ENCODE peak calls at places on chromosomes 7 and 10, in ten cellular contexts. E, W, J, S, R, Q, H, Z, F and M are unnamed samples. For H3K4me1, the result is how much of the 10 kb centered on the place peaks cover.

GRCh38 chr10:100303724-100304319 is 17.3 kb upstream of the BLOC1S2 start:
- DNase-seq in E (peak), W (peak), J (no peak), S (no peak), R (peak), Q (no peak), H (no peak), Z (no peak), F (no peak), M (no peak)

GRCh38 chr10:101961591-101962498 is 94.1 kb downstream of the ARMH3 start:
- DNase-seq in E (peak), W (no peak), J (peak), S (no peak), R (no peak), Q (no peak), H (no peak), Z (peak), F (no peak), M (peak)

GRCh38 chr7:156039971-156040677 is 227.9 kb upstream of the SHH start:
- DNase-seq in E (no peak), W (no peak), J (no peak), S (no peak), R (no peak), Q (no peak), H (no peak), Z (no peak), F (no peak), M (no peak)

GRCh38 chr10:25176421-25176968 is 1.7 kb downstream of the GPR158 start:
- DNase-seq in E (no peak), W (no peak), J (no peak), S (no peak), R (no peak), Q (no peak), H (no peak), Z (no peak), F (no peak), M (peak)

GRCh38 chr7:2821842-2822507 is 22.1 kb downstream of the GNA12 start:
- DNase-seq in E (peak), W (no peak), J (no peak), S (no peak), R (no peak), Q (no peak), H (no peak), Z (no peak), F (peak), M (no peak)

GRCh38 chr7:50696810-50697582 is 85.7 kb downstream of the GRB10 start:
- DNase-seq in E (no peak), W (peak), J (no peak), S (no peak), R (no peak), Q (no peak), H (no peak), Z (no peak), F (no peak), M (no peak)

GRCh38 chr7:50418526-50418925 is 31.6 kb downstream of the FIGNL1 start:
- DNase-seq in E (no peak), W (no peak), J (no peak), S (no peak), R (no peak), Q (no peak), H (no peak), Z (no peak), F (no peak), M (no peak)

GRCh38 chr10:101939273-101939635 is 95.7 kb upstream of the KCNIP2 start:
- DNase-seq in E (peak), W (peak), J (no peak), S (no peak), R (peak), Q (no peak), H (no peak), Z (no peak), F (no peak), M (peak)

GRCh38 chr10:80473096-80473657 is 19.1 kb downstream of the TSPAN14 start:
- DNase-seq in E (no peak), W (no peak), J (no peak), S (no peak), R (no peak), Q (no peak), H (no peak), Z (no peak), F (no peak), M (no peak)
- H3K4me1 ChIP-seq in E (under half), W (half or more), J (half or more), S (half or more), R (half or more), Q (under half), H (under half), Z (half or more), F (under half), M (under half)

DNA sequence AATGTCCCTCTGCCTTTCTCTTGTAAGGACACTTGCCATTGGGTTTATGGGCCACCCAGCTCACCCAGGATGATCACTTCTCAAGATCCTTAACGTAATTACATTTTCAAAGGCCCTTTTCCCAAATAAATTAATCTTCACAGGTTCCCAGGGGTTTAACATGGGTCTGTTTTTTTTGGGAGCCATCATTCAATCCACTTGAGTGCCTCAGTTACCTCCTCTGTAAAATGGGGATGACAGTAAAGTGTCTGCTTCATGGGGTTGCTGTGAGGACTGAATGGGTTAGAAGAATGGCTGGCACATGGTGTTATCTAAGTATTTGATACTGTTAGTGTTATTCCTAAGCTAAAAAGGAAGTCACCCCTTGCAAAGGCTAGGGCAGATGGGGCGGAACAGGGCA is 7.4 kb downstream of the C10orf105 start:
- DNase-seq in E (no peak), W (no peak), J (no peak), S (no peak), R (no peak), Q (no peak), H (no peak), Z (no peak), F (no peak), M (no peak)
- H3K27ac ChIP-seq in E (no peak), W (no peak), J (peak), S (peak), R (no peak), Q (peak), H (peak), Z (no peak), F (peak), M (no peak)

GRCh38 chr7:39566056-39566921 is at the start of gene YAE1:
- DNase-seq in E (peak), W (peak), J (peak), S (peak), R (peak), Q (peak), H (peak), Z (peak), F (peak), M (peak)
- TF ChIP-seq POLR2A in E (peak), W (peak), J (peak), S (peak), R (peak), Q (peak), H (peak), Z (peak), F (peak), M (peak)

DNA sequence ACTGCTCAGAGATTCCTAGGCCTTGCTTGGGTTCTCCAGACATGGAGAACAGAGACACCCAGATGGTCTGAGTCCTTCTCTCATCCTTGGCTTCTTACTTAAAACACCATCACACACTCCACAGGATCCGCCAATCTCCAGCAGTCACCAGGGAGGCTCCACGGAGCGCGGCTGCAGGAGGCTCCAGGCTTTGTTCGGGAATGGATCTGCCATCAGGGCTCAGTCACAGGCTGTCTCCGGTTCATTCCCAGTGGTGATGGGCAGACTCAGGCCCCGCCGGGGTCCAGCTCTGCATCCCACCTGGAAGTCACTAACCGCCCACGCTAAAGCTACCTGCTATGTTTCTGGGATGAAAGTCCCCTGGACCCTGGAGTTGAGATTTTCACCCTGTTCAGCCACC is 312.9 kb downstream of the TCERG1L start:
- DNase-seq in E (no peak), W (no peak), J (no peak), S (no peak), R (no peak), Q (no peak), H (no peak), Z (no peak), F (no peak), M (no peak)
- H3K4me1 ChIP-seq in E (under half), W (under half), J (under half), S (under half), R (under half), Q (under half), H (under half), Z (under half), F (under half), M (under half)

DNA sequence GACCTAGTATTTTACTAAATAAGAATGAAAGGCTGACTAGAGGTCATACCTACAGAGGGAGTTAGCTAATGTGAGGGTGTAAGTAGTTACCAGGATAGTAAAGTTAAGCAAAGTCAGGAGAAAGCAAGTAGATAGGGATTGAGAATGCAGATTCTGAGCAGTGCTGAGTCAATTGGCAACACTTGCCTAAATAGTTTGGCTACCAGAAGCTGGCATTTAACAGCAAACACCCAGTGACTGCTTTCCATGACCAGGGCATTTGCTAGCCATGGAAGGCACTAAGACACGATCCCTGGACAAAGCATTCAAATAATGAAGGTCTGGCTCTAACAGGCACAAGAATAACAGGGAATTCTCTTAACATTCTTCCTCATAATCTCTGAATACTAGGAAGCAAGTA is 25.9 kb downstream of the TNKS2 start:
- DNase-seq in E (no peak), W (no peak), J (no peak), S (no peak), R (no peak), Q (no peak), H (no peak), Z (no peak), F (no peak), M (no peak)
- H3K27ac ChIP-seq in E (no peak), W (no peak), J (no peak), S (no peak), R (no peak), Q (no peak), H (no peak), Z (no peak), F (no peak), M (no peak)

GRCh38 chr10:118444016-118444415 is 101.9 kb upstream of the FAM204A start:
- DNase-seq in E (no peak), W (no peak), J (no peak), S (no peak), R (no peak), Q (no peak), H (no peak), Z (no peak), F (no peak), M (no peak)

GRCh38 chr10:118442032-118442431 is 99.9 kb upstream of the FAM204A start:
- DNase-seq in E (no peak), W (no peak), J (no peak), S (no peak), R (no peak), Q (no peak), H (no peak), Z (no peak), F (no peak), M (no peak)

GRCh38 chr10:118445535-118445934 is 103.4 kb upstream of the FAM204A start:
- DNase-seq in E (no peak), W (no peak), J (no peak), S (no peak), R (no peak), Q (no peak), H (no peak), Z (no peak), F (no peak), M (no peak)

GRCh38 chr10:118436742-118437141 is 94.6 kb upstream of the FAM204A start:
- DNase-seq in E (no peak), W (no peak), J (no peak), S (no peak), R (no peak), Q (no peak), H (no peak), Z (no peak), F (no peak), M (no peak)

GRCh38 chr10:118439824-118440223 is 97.7 kb upstream of the FAM204A start:
- DNase-seq in E (no peak), W (no peak), J (no peak), S (no peak), R (no peak), Q (no peak), H (no peak), Z (no peak), F (no peak), M (no peak)
- TF ChIP-seq POLR2A in E (no peak), W (no peak), J (no peak), S (no peak), R (no peak), Q (no peak), H (no peak), Z (no peak), F (no peak), M (no peak)